ENCODE peak calls at places on chromosome 7, in ten cellular contexts. I is neuronal stem cell; L is Peyer's patch; T is CD4-positive, CD25-positive, alpha-beta regulatory T cell; Z is SJSA1; E is pancreas; C is spleen; V is fibroblast of the aortic adventitia; S is WERI-Rb-1; Q is lung. R is an unnamed sample.

GRCh38 chr7:154675560-154675959 is 327.4 kb downstream of the PAXIP1 start:
- DNase-seq in Z (no peak), S (no peak), V (no peak), L (no peak), Q (no peak), I (no peak), C (no peak), T (no peak), E (no peak), R (no peak)

GRCh38 chr7:69450436-69450835 is 147.8 kb upstream of the AUTS2 start:
- DNase-seq in C (no peak), T (no peak), Q (no peak), I (peak; percentile 48), Z (no peak), V (no peak), L (no peak), E (no peak), S (no peak), R (no peak)

GRCh38 chr7:14899065-14899464 is 3.5 kb downstream of the DGKB start:
- DNase-seq in I (no peak), E (no peak), C (no peak), T (no peak), S (no peak), L (no peak), V (peak; percentile 79), Z (no peak), Q (no peak), R (no peak)

GRCh38 chr7:42805601-42806000 is 106.3 kb downstream of the C7orf25 start:
- DNase-seq in E (no peak), L (no peak), T (no peak), C (no peak), Q (no peak), Z (no peak), I (no peak), V (no peak), S (no peak), R (no peak)

GRCh38 chr7:20287317-20287716 is 43.4 kb upstream of the ITGB8 start:
- DNase-seq in L (no peak), Z (no peak), I (no peak), Q (no peak), S (no peak), E (no peak), C (no peak), T (no peak), V (no peak), R (no peak)

GRCh38 chr7:149664666-149665065 is 108.7 kb downstream of the ZNF467 start:
- DNase-seq in L (no peak), T (no peak), Z (no peak), I (no peak), C (no peak), Q (no peak), E (no peak), V (no peak), S (no peak), R (no peak)

GRCh38 chr7:7157177-7157886 is 25.0 kb upstream of the C1GALT1 start:
- DNase-seq in V (peak; percentile 84), Z (peak; percentile 50), L (peak; percentile 61), T (peak; percentile 74), S (no peak), I (no peak), C (no peak), E (no peak), Q (no peak), R (peak; percentile 8)

GRCh38 chr7:42017356-42017986 is 219.5 kb downstream of the GLI3 start:
- DNase-seq in I (no peak), Q (no peak), V (no peak), Z (no peak), T (no peak), L (no peak), C (no peak), S (no peak), E (no peak), R (no peak)

GRCh38 chr7:66140924-66141323 is 26.3 kb downstream of the CRCP start:
- DNase-seq in V (peak; percentile 90), T (no peak), C (no peak), I (no peak), Z (no peak), L (no peak), S (peak; percentile 45), E (peak; percentile 62), Q (peak; percentile 67), R (no peak)

DNA sequence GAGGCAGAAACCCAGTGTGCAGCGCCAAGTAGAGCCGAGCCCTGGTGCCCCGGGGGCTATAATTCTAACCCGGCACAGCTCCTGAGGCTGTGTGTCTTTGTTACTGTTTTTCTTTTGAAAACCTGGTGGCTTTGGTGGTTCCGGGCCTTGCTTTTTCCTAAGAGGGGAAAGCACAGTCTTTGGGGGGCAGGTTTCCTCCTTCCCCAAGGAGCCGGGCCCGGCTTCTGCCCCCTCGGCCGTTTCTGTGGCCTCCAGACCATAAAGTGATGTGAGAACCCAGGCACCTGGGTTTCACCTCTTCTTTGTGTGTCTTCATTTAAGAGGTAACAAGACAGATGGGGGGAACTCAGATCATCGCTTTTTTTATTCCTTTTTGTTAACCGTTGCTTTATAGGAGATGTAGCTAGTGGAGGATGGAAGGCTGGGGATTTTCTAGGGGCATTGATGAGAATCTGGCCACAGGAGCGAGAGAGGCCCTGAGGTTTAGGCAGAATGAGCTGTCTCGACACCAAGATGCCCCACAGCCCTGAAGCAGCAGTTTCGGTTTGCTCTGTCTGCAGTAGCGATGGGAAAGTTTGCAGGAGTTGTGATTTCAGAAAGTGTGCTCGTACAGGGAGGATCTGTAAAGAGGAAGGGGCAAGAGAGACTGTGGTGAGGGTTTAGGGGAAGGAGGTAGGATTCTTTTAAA is 367.8 kb upstream of the GALNT17 start:
- DNase-seq in V (no peak), C (no peak), Z (no peak), L (no peak), Q (no peak), E (no peak), T (no peak), I (no peak), S (no peak), R (no peak)
- H3K4me3 ChIP-seq in V (no peak overlapping the region), C (peak overlapping the region; percentile 3), Z (no peak overlapping the region), L (no peak overlapping the region), Q (no peak overlapping the region), E (no peak overlapping the region), T (peak overlapping the region; percentile 19), I (no peak overlapping the region), S (no peak overlapping the region), R (no peak overlapping the region)

DNA sequence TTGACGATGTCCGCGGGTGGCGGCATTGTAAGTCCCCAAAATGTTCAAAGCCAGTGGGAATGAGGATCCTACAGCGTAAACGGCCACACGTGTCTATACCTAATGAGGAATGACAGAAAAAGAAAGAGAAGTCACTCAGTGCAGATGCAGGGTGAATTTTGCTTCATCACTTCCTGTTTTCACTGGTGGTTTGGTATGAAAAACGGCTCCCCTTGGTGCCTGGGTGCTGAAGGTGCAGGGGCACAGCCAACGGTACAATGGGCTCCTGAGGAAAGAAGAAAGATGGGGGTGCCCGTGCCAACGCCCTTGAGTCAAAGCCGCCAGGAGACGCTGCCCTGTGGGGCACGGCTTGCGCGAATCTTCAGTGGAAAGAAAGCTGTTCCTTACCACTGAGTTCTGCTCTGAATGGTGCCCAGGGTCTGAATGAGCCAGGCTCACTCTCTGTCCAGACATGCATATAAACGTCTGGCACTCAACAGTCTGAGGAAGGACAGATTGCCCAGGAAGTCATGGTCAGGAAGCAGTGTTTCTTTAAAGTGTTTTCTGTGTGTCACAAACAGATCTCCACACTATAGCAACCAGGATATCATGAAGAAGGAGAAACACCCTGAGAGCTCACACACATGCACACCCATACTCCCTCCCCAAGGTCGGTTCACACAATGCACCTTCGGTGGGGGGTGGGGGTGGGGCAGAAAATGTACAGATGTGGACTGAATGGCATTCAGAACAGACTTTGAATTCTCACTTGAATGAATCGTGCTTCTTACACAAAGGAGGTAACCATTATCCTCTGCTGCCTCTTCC is 105.8 kb downstream of the ELMO1 start:
- DNase-seq in Q (no peak), L (peak; percentile 83), V (no peak), S (no peak), I (no peak), E (no peak), Z (no peak), T (peak; percentile 78), C (peak; percentile 90), R (no peak)
- H3K4me3 ChIP-seq in Q (no peak overlapping the region), L (peak overlapping the region; percentile 28), V (no peak overlapping the region), S (no peak overlapping the region), I (no peak overlapping the region), E (no peak overlapping the region), Z (no peak overlapping the region), T (peak overlapping the region; percentile 98), C (peak overlapping the region; percentile 53), R (no peak overlapping the region)

DNA sequence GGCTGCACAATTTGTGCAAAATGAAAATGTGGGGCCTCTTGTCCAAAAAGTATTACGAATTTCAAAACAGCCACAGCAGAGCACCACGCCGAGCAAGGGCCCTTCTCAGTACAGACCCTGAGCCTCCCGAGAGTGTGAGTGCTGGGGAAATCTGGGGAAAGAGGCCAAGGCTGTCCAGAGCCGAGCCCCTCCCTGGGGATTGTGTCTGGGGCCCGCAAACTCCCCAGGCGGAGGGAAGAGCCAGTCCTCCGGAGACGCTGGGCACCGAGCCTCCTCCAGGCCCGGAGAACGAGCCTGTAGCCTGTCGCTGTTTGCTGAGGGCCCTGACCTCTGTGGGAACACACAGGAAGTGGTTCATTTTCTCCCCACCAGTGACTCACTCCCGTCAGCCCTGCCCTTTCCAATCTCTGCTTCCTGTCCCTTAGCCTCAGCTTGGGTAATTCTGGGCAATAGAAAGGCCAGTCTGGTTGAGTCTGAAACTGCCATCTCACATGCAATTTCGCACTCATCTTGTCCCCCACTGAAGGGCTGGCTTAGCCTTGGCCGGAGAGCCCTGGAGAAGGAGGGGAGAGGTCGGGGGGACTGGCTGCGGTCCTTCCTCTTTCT is 19.5 kb upstream of the GNA12 start:
- DNase-seq in S (no peak), L (peak; percentile 75), Q (peak; percentile 79), V (peak; percentile 96), I (no peak), C (peak; percentile 87), T (peak; percentile 59), E (peak; percentile 42), Z (peak; percentile 97), R (peak; percentile 84)
- H3K4me3 ChIP-seq in S (no peak overlapping the region), L (no peak overlapping the region), Q (no peak overlapping the region), V (peak overlapping the region; percentile 48), I (no peak overlapping the region), C (peak overlapping the region; percentile 4), T (peak overlapping the region; percentile 32), E (no peak overlapping the region), Z (peak overlapping the region; percentile 4), R (peak overlapping the region; percentile 27)

GRCh38 chr7:108452707-108453106 is 3.5 kb downstream of the NRCAM start:
- DNase-seq in L (no peak), Z (no peak), T (no peak), I (no peak), E (no peak), Q (no peak), S (no peak), V (peak; percentile 60), C (no peak), R (no peak)

GRCh38 chr7:108454674-108455523 is 1.3 kb downstream of the NRCAM start:
- DNase-seq in L (no peak), C (peak; percentile 81), I (no peak), T (no peak), E (peak; percentile 46), S (peak; percentile 52), Z (no peak), V (peak; percentile 37), Q (no peak), R (no peak)

GRCh38 chr7:108453320-108453719 is 2.9 kb downstream of the NRCAM start:
- DNase-seq in V (no peak), Q (no peak), L (no peak), T (no peak), C (no peak), E (no peak), S (no peak), I (no peak), Z (no peak), R (no peak)

GRCh38 chr7:108455524-108455832 is 758 bp downstream of the NRCAM start:
- DNase-seq in V (no peak), Q (no peak), S (peak; percentile 30), C (peak; percentile 73), I (no peak), E (peak; percentile 68), T (no peak), Z (no peak), L (no peak), R (no peak)

GRCh38 chr7:108454317-108454673 is 1.9 kb downstream of the NRCAM start:
- DNase-seq in E (no peak), Z (no peak), V (no peak), S (no peak), L (no peak), T (no peak), I (no peak), C (no peak), Q (no peak), R (no peak)
- H3K4me3 ChIP-seq in E (peak overlapping the region; percentile 62), Z (no peak overlapping the region), V (peak overlapping the region; percentile 74), S (peak overlapping the region; percentile 70), L (no peak overlapping the region), T (no peak overlapping the region), I (peak overlapping the region; percentile 76), C (peak overlapping the region; percentile 65), Q (no peak overlapping the region), R (peak overlapping the region; percentile 51)